ENCODE peak calls at places on chromosomes 2 and 18, in seven cellular contexts. One of them, this sample, is unnamed.

GRCh38 chr18:68721681-68722583 is 7.0 kb upstream of the TMX3 start:
- DNase-seq in CD4-positive, alpha-beta T cell: no peak
- DNase-seq in aorta: no peak
- DNase-seq in endothelial cell: no peak
- DNase-seq in head of caudate nucleus: no peak
- DNase-seq in LNCaP clone FGC: no peak
- DNase-seq in heart right ventricle: no peak
- DNase-seq in this sample: no peak

GRCh38 chr2:207617011-207617671 is 8.1 kb downstream of the METTL21A start:
- DNase-seq in CD4-positive, alpha-beta T cell: no peak
- DNase-seq in aorta: no peak
- DNase-seq in endothelial cell: no peak
- DNase-seq in head of caudate nucleus: no peak
- DNase-seq in LNCaP clone FGC: no peak
- DNase-seq in heart right ventricle: no peak
- DNase-seq in this sample: no peak

GRCh38 chr2:39919511-39920317 is 140.7 kb upstream of the THUMPD2 start:
- DNase-seq in CD4-positive, alpha-beta T cell: no peak
- DNase-seq in aorta: no peak
- DNase-seq in endothelial cell: no peak
- DNase-seq in head of caudate nucleus: no peak
- DNase-seq in LNCaP clone FGC: no peak
- DNase-seq in heart right ventricle: no peak
- DNase-seq in this sample: no peak

GRCh38 chr2:168635065-168635577 is 167.3 kb upstream of the NOSTRIN start:
- DNase-seq in CD4-positive, alpha-beta T cell: no peak
- DNase-seq in aorta: no peak
- DNase-seq in endothelial cell: no peak
- DNase-seq in head of caudate nucleus: no peak
- DNase-seq in LNCaP clone FGC: no peak
- DNase-seq in heart right ventricle: peak; percentile 31
- DNase-seq in this sample: peak; percentile 66

GRCh38 chr2:240464514-240465241 is 29.2 kb downstream of the GPC1 start:
- DNase-seq in CD4-positive, alpha-beta T cell: no peak
- DNase-seq in aorta: peak; percentile 69
- DNase-seq in endothelial cell: peak; percentile 3
- DNase-seq in head of caudate nucleus: no peak
- DNase-seq in LNCaP clone FGC: no peak
- DNase-seq in heart right ventricle: peak; percentile 8
- DNase-seq in this sample: peak; percentile 24

GRCh38 chr2:179936654-179937053 is 70.4 kb downstream of the CWC22 start:
- DNase-seq in CD4-positive, alpha-beta T cell: no peak
- DNase-seq in aorta: no peak
- DNase-seq in endothelial cell: peak; percentile 69
- DNase-seq in head of caudate nucleus: no peak
- DNase-seq in LNCaP clone FGC: no peak
- DNase-seq in heart right ventricle: no peak
- DNase-seq in this sample: no peak

GRCh38 chr2:57941826-57942225 is 104.8 kb upstream of the VRK2 start:
- DNase-seq in CD4-positive, alpha-beta T cell: no peak
- DNase-seq in aorta: no peak
- DNase-seq in endothelial cell: no peak
- DNase-seq in head of caudate nucleus: no peak
- DNase-seq in LNCaP clone FGC: no peak
- DNase-seq in heart right ventricle: no peak
- DNase-seq in this sample: no peak

GRCh38 chr2:117942551-117942950 is 71.3 kb downstream of the CCDC93 start:
- DNase-seq in CD4-positive, alpha-beta T cell: no peak
- DNase-seq in aorta: no peak
- DNase-seq in endothelial cell: no peak
- DNase-seq in head of caudate nucleus: no peak
- DNase-seq in LNCaP clone FGC: no peak
- DNase-seq in heart right ventricle: no peak
- DNase-seq in this sample: no peak

GRCh38 chr18:37551846-37552245 is 13.8 kb downstream of the CELF4 start:
- DNase-seq in CD4-positive, alpha-beta T cell: no peak
- DNase-seq in aorta: no peak
- DNase-seq in endothelial cell: no peak
- DNase-seq in head of caudate nucleus: no peak
- DNase-seq in LNCaP clone FGC: no peak
- DNase-seq in heart right ventricle: no peak
- DNase-seq in this sample: no peak

GRCh38 chr18:42196651-42197050 is 241.6 kb downstream of the PIK3C3 start:
- DNase-seq in CD4-positive, alpha-beta T cell: no peak
- DNase-seq in aorta: no peak
- DNase-seq in endothelial cell: no peak
- DNase-seq in head of caudate nucleus: no peak
- DNase-seq in LNCaP clone FGC: no peak
- DNase-seq in heart right ventricle: no peak
- DNase-seq in this sample: no peak

GRCh38 chr18:62347091-62347506 is 22.0 kb downstream of the TNFRSF11A start:
- DNase-seq in CD4-positive, alpha-beta T cell: no peak
- DNase-seq in aorta: no peak
- DNase-seq in endothelial cell: peak; percentile 26
- DNase-seq in head of caudate nucleus: no peak
- DNase-seq in LNCaP clone FGC: no peak
- DNase-seq in heart right ventricle: no peak
- DNase-seq in this sample: no peak

This sample was measured in left ventricle myocardium superior.